ENCODE peak calls at places on chromosome 11, in nine cellular contexts. J, E, R, A, M, K, D, H and O are unnamed samples.

GRCh38 chr11:92099183-92099582 is 125.4 kb upstream of the FAT3 start:
- DNase-seq in K (no peak), M (no peak), J (no peak), E (no peak), H (no peak), R (no peak), A (no peak), D (no peak), O (no peak)

GRCh38 chr11:17581036-17581731 is 34.1 kb downstream of the OTOG start:
- DNase-seq in E (no peak), D (no peak), J (no peak), H (no peak), M (no peak), R (no peak), K (no peak), A (no peak), O (no peak)

GRCh38 chr11:9302448-9302847 is 11.9 kb downstream of the TMEM41B start:
- DNase-seq in E (no peak), H (no peak), A (no peak), J (no peak), R (no peak), D (no peak), M (no peak), K (no peak), O (no peak)

GRCh38 chr11:131773626-131774025 is 403.2 kb downstream of the NTM start:
- DNase-seq in E (no peak), R (no peak), H (no peak), D (no peak), K (peak), J (no peak), M (no peak), A (no peak), O (no peak)

GRCh38 chr11:114183041-114183511 is 113.1 kb upstream of the NNMT start:
- DNase-seq in H (no peak), D (no peak), J (peak), M (no peak), R (peak), K (peak), A (no peak), E (no peak), O (no peak)

GRCh38 chr11:63795066-63795465 is 18.2 kb upstream of the SPINDOC start:
- DNase-seq in E (no peak), K (no peak), R (no peak), A (no peak), J (no peak), M (no peak), D (no peak), H (no peak), O (no peak)

GRCh38 chr11:34916810-34917780 is 677 bp downstream of the PDHX start:
- DNase-seq in K (peak), A (peak), H (peak), D (no peak), J (no peak), E (no peak), M (peak), R (no peak), O (no peak)

GRCh38 chr11:78961938-78962701 is 387.5 kb upstream of the NARS2 start:
- DNase-seq in A (peak), D (no peak), E (no peak), J (no peak), R (no peak), M (peak), H (no peak), K (peak), O (no peak)

GRCh38 chr11:95248666-95249467 is 17.9 kb upstream of the SESN3 start:
- DNase-seq in H (no peak), D (no peak), J (no peak), E (no peak), R (no peak), K (no peak), A (no peak), M (peak), O (no peak)

GRCh38 chr11:1807628-1807995 is 27.2 kb upstream of the SYT8 start:
- DNase-seq in D (no peak), E (no peak), J (no peak), H (no peak), A (no peak), K (no peak), R (no peak), M (peak), O (no peak)

GRCh38 chr11:133347988-133348387 is 184.3 kb downstream of the OPCML start:
- DNase-seq in R (no peak), E (no peak), K (no peak), D (no peak), H (no peak), J (no peak), M (no peak), A (no peak), O (no peak)

GRCh38 chr11:67483498-67483798 is 622 bp downstream of the AIP start:
- DNase-seq in J (no peak), K (no peak), D (no peak), R (no peak), M (no peak), H (no peak), E (no peak), A (no peak), O (no peak)

GRCh38 chr11:119471329-119471728 is 48.4 kb upstream of the THY1 start:
- DNase-seq in K (no peak), M (peak), D (no peak), E (no peak), J (no peak), H (no peak), A (no peak), R (no peak), O (no peak)

GRCh38 chr11:110366234-110366633 is 63.5 kb upstream of the FDX1 start:
- DNase-seq in E (no peak), R (peak), H (no peak), A (no peak), J (no peak), D (no peak), K (peak), M (no peak), O (no peak)

GRCh38 chr11:96091476-96091875 is 167.6 kb upstream of the MTMR2 start:
- DNase-seq in E (no peak), R (no peak), H (no peak), J (no peak), M (no peak), K (no peak), D (no peak), A (no peak), O (peak)

GRCh38 chr11:67417425-67417824 is 1.9 kb downstream of the CARNS1 start:
- DNase-seq in H (no peak), D (no peak), E (no peak), A (no peak), J (no peak), R (no peak), M (no peak), K (no peak), O (no peak)

GRCh38 chr11:44304091-44305084 is 5.6 kb downstream of the ALX4 start:
- DNase-seq in H (no peak), R (no peak), E (no peak), A (no peak), M (peak), D (no peak), J (no peak), K (no peak), O (no peak)